ENCODE peak calls at places on chromosomes 5 and 9, in ten cellular contexts. One of them, this sample, is unnamed.

GRCh38 chr9:18479405-18479804 is 5.5 kb downstream of the ADAMTSL1 start:
- DNase-seq in H9: no peak
- DNase-seq in AG04450: no peak
- DNase-seq in NCI-H1092: no peak
- DNase-seq in activated T-cell treated with anti-CD3 and anti-CD28 coated beads, Interleukin-2, amount 50 U/mL, for 24 hours: no peak
- DNase-seq in nephron progenitor cell: no peak
- DNase-seq in CD4-positive, CD25-positive, alpha-beta regulatory T cell: no peak
- DNase-seq in LoVo: no peak
- DNase-seq in mucosa of descending colon: no peak
- DNase-seq in CD4-positive, alpha-beta memory T cell: no peak
- DNase-seq in this sample: no peak

GRCh38 chr5:10046681-10047080 is 203.0 kb downstream of the ATPSCKMT start:
- DNase-seq in H9: no peak
- DNase-seq in AG04450: no peak
- DNase-seq in NCI-H1092: no peak
- DNase-seq in activated T-cell treated with anti-CD3 and anti-CD28 coated beads, Interleukin-2, amount 50 U/mL, for 24 hours: no peak
- DNase-seq in nephron progenitor cell: no peak
- DNase-seq in CD4-positive, CD25-positive, alpha-beta regulatory T cell: no peak
- DNase-seq in LoVo: no peak
- DNase-seq in mucosa of descending colon: no peak
- DNase-seq in CD4-positive, alpha-beta memory T cell: no peak
- DNase-seq in this sample: no peak

GRCh38 chr5:33148076-33148501 is 292.7 kb upstream of the TARS1 start:
- DNase-seq in H9: no peak
- DNase-seq in AG04450: peak; percentile 65
- DNase-seq in NCI-H1092: no peak
- DNase-seq in activated T-cell treated with anti-CD3 and anti-CD28 coated beads, Interleukin-2, amount 50 U/mL, for 24 hours: no peak
- DNase-seq in nephron progenitor cell: no peak
- DNase-seq in CD4-positive, CD25-positive, alpha-beta regulatory T cell: no peak
- DNase-seq in LoVo: no peak
- DNase-seq in mucosa of descending colon: no peak
- DNase-seq in CD4-positive, alpha-beta memory T cell: no peak
- DNase-seq in this sample: peak; percentile 90

GRCh38 chr5:71483355-71483754 is 27.9 kb downstream of the BDP1 start:
- DNase-seq in H9: no peak
- DNase-seq in AG04450: peak; percentile 62
- DNase-seq in NCI-H1092: no peak
- DNase-seq in activated T-cell treated with anti-CD3 and anti-CD28 coated beads, Interleukin-2, amount 50 U/mL, for 24 hours: no peak
- DNase-seq in nephron progenitor cell: no peak
- DNase-seq in CD4-positive, CD25-positive, alpha-beta regulatory T cell: no peak
- DNase-seq in LoVo: peak; percentile 65
- DNase-seq in mucosa of descending colon: no peak
- DNase-seq in CD4-positive, alpha-beta memory T cell: no peak
- DNase-seq in this sample: peak; percentile 61

GRCh38 chr5:127298623-127299022 is 8.0 kb downstream of the MEGF10 start:
- DNase-seq in H9: no peak
- DNase-seq in AG04450: no peak
- DNase-seq in NCI-H1092: no peak
- DNase-seq in activated T-cell treated with anti-CD3 and anti-CD28 coated beads, Interleukin-2, amount 50 U/mL, for 24 hours: no peak
- DNase-seq in nephron progenitor cell: no peak
- DNase-seq in CD4-positive, CD25-positive, alpha-beta regulatory T cell: no peak
- DNase-seq in LoVo: no peak
- DNase-seq in mucosa of descending colon: no peak
- DNase-seq in CD4-positive, alpha-beta memory T cell: no peak
- DNase-seq in this sample: no peak

GRCh38 chr5:140642718-140643117 is 3.5 kb downstream of the TMCO6 start:
- DNase-seq in H9: no peak
- DNase-seq in AG04450: no peak
- DNase-seq in NCI-H1092: no peak
- DNase-seq in activated T-cell treated with anti-CD3 and anti-CD28 coated beads, Interleukin-2, amount 50 U/mL, for 24 hours: no peak
- DNase-seq in nephron progenitor cell: no peak
- DNase-seq in CD4-positive, CD25-positive, alpha-beta regulatory T cell: no peak
- DNase-seq in LoVo: no peak
- DNase-seq in mucosa of descending colon: no peak
- DNase-seq in CD4-positive, alpha-beta memory T cell: no peak
- DNase-seq in this sample: no peak

GRCh38 chr5:143054480-143054941 is 284.3 kb downstream of the ARHGAP26 start:
- DNase-seq in H9: no peak
- DNase-seq in AG04450: no peak
- DNase-seq in NCI-H1092: no peak
- DNase-seq in activated T-cell treated with anti-CD3 and anti-CD28 coated beads, Interleukin-2, amount 50 U/mL, for 24 hours: peak; percentile 49
- DNase-seq in nephron progenitor cell: no peak
- DNase-seq in CD4-positive, CD25-positive, alpha-beta regulatory T cell: peak; percentile 20
- DNase-seq in LoVo: no peak
- DNase-seq in mucosa of descending colon: peak; percentile 56
- DNase-seq in CD4-positive, alpha-beta memory T cell: no peak
- DNase-seq in this sample: peak; percentile 57

GRCh38 chr9:126620478-126620877 is 6.8 kb downstream of the LMX1B start:
- DNase-seq in H9: no peak
- DNase-seq in AG04450: no peak
- DNase-seq in NCI-H1092: no peak
- DNase-seq in activated T-cell treated with anti-CD3 and anti-CD28 coated beads, Interleukin-2, amount 50 U/mL, for 24 hours: no peak
- DNase-seq in nephron progenitor cell: no peak
- DNase-seq in CD4-positive, CD25-positive, alpha-beta regulatory T cell: no peak
- DNase-seq in LoVo: no peak
- DNase-seq in mucosa of descending colon: no peak
- DNase-seq in CD4-positive, alpha-beta memory T cell: no peak
- DNase-seq in this sample: no peak

GRCh38 chr5:124544366-124545055 is 201.9 kb downstream of the ZNF608 start:
- DNase-seq in H9: no peak
- DNase-seq in AG04450: no peak
- DNase-seq in NCI-H1092: no peak
- DNase-seq in activated T-cell treated with anti-CD3 and anti-CD28 coated beads, Interleukin-2, amount 50 U/mL, for 24 hours: no peak
- DNase-seq in nephron progenitor cell: no peak
- DNase-seq in CD4-positive, CD25-positive, alpha-beta regulatory T cell: no peak
- DNase-seq in LoVo: peak; percentile 34
- DNase-seq in mucosa of descending colon: no peak
- DNase-seq in CD4-positive, alpha-beta memory T cell: no peak
- DNase-seq in this sample: no peak

GRCh38 chr9:121222524-121223171 is 21.0 kb upstream of the RAB14 start:
- DNase-seq in H9: no peak
- DNase-seq in AG04450: no peak
- DNase-seq in NCI-H1092: no peak
- DNase-seq in activated T-cell treated with anti-CD3 and anti-CD28 coated beads, Interleukin-2, amount 50 U/mL, for 24 hours: no peak
- DNase-seq in nephron progenitor cell: peak; percentile 13
- DNase-seq in CD4-positive, CD25-positive, alpha-beta regulatory T cell: peak; percentile 28
- DNase-seq in LoVo: peak; percentile 37
- DNase-seq in mucosa of descending colon: no peak
- DNase-seq in CD4-positive, alpha-beta memory T cell: no peak
- DNase-seq in this sample: no peak

GRCh38 chr5:81171769-81172168 is 61.4 kb upstream of the CKMT2 start:
- DNase-seq in H9: no peak
- DNase-seq in AG04450: no peak
- DNase-seq in NCI-H1092: no peak
- DNase-seq in activated T-cell treated with anti-CD3 and anti-CD28 coated beads, Interleukin-2, amount 50 U/mL, for 24 hours: no peak
- DNase-seq in nephron progenitor cell: no peak
- DNase-seq in CD4-positive, CD25-positive, alpha-beta regulatory T cell: no peak
- DNase-seq in LoVo: peak; percentile 77
- DNase-seq in mucosa of descending colon: peak; percentile 52
- DNase-seq in CD4-positive, alpha-beta memory T cell: no peak
- DNase-seq in this sample: no peak

GRCh38 chr9:15606667-15607472 is 54.0 kb downstream of the CCDC171 start:
- DNase-seq in H9: no peak
- DNase-seq in AG04450: peak; percentile 3
- DNase-seq in NCI-H1092: peak; percentile 43
- DNase-seq in activated T-cell treated with anti-CD3 and anti-CD28 coated beads, Interleukin-2, amount 50 U/mL, for 24 hours: no peak
- DNase-seq in nephron progenitor cell: no peak
- DNase-seq in CD4-positive, CD25-positive, alpha-beta regulatory T cell: peak; percentile 62
- DNase-seq in LoVo: peak; percentile 53
- DNase-seq in mucosa of descending colon: peak; percentile 56
- DNase-seq in CD4-positive, alpha-beta memory T cell: peak; percentile 57
- DNase-seq in this sample: no peak

GRCh38 chr9:17116400-17116837 is 18.4 kb upstream of the CNTLN start:
- DNase-seq in H9: no peak
- DNase-seq in AG04450: no peak
- DNase-seq in NCI-H1092: peak; percentile 35
- DNase-seq in activated T-cell treated with anti-CD3 and anti-CD28 coated beads, Interleukin-2, amount 50 U/mL, for 24 hours: no peak
- DNase-seq in nephron progenitor cell: no peak
- DNase-seq in CD4-positive, CD25-positive, alpha-beta regulatory T cell: no peak
- DNase-seq in LoVo: peak; percentile 63
- DNase-seq in mucosa of descending colon: no peak
- DNase-seq in CD4-positive, alpha-beta memory T cell: no peak
- DNase-seq in this sample: no peak

GRCh38 chr9:99511723-99512122 is 289.6 kb downstream of the SEC61B start:
- DNase-seq in H9: no peak
- DNase-seq in AG04450: no peak
- DNase-seq in NCI-H1092: no peak
- DNase-seq in activated T-cell treated with anti-CD3 and anti-CD28 coated beads, Interleukin-2, amount 50 U/mL, for 24 hours: no peak
- DNase-seq in nephron progenitor cell: no peak
- DNase-seq in CD4-positive, CD25-positive, alpha-beta regulatory T cell: no peak
- DNase-seq in LoVo: no peak
- DNase-seq in mucosa of descending colon: no peak
- DNase-seq in CD4-positive, alpha-beta memory T cell: no peak
- DNase-seq in this sample: no peak

GRCh38 chr5:143977891-143978448 is 166.0 kb downstream of the HMHB1 start:
- DNase-seq in H9: no peak
- DNase-seq in AG04450: no peak
- DNase-seq in NCI-H1092: no peak
- DNase-seq in activated T-cell treated with anti-CD3 and anti-CD28 coated beads, Interleukin-2, amount 50 U/mL, for 24 hours: no peak
- DNase-seq in nephron progenitor cell: no peak
- DNase-seq in CD4-positive, CD25-positive, alpha-beta regulatory T cell: no peak
- DNase-seq in LoVo: peak; percentile 69
- DNase-seq in mucosa of descending colon: no peak
- DNase-seq in CD4-positive, alpha-beta memory T cell: no peak
- DNase-seq in this sample: no peak